ENCODE peak calls at places on chromosomes 7 and 10, in seven cellular contexts. Z is GM12865, A is prostate gland, Y is GM20000, H is HepG2, D is heart right ventricle, P is dorsolateral prefrontal cortex. O is an unnamed sample.

GRCh38 chr7:4067476-4067760 is 614.7 kb upstream of the FOXK1 start:
- DNase-seq in H (no peak), A (no peak), Y (no peak), Z (no peak), P (no peak), D (no peak), O (no peak)

GRCh38 chr10:43318456-43318855 is 51.6 kb upstream of the RASGEF1A start:
- DNase-seq in Y (no peak), H (no peak), P (no peak), Z (no peak), D (no peak), A (no peak), O (no peak)

GRCh38 chr7:1668932-1669485 is 1.1 kb upstream of the ELFN1 start:
- DNase-seq in P (no peak), A (no peak), D (no peak), H (no peak), Y (no peak), Z (no peak), O (peak; percentile 51)

GRCh38 chr10:73873843-73874215 is 526 bp downstream of the CAMK2G start:
- DNase-seq in D (no peak), P (no peak), H (no peak), A (no peak), Z (peak; percentile 9), Y (peak; percentile 71), O (no peak)

GRCh38 chr7:46859963-46860475 is 721.9 kb downstream of the TNS3 start:
- DNase-seq in Z (no peak), H (no peak), P (no peak), Y (no peak), D (peak; percentile 32), A (no peak), O (no peak)

GRCh38 chr7:128860158-128861073 is 2.2 kb upstream of the ATP6V1F start:
- DNase-seq in P (no peak), A (no peak), H (no peak), Z (no peak), Y (no peak), D (no peak), O (no peak)

GRCh38 chr7:2540133-2540532 is 15.2 kb downstream of the BRAT1 start:
- DNase-seq in P (no peak), Y (no peak), A (no peak), D (no peak), H (no peak), Z (no peak), O (no peak)

GRCh38 chr7:51970961-51971655 is 654.5 kb upstream of the COBL start:
- DNase-seq in A (no peak), D (no peak), P (no peak), H (no peak), Z (no peak), Y (no peak), O (no peak)

GRCh38 chr10:22229756-22230330 is 12.0 kb upstream of the EBLN1 start:
- DNase-seq in P (no peak), A (no peak), D (no peak), H (no peak), Y (no peak), Z (no peak), O (no peak)

GRCh38 chr10:34698979-34699378 is 116.1 kb downstream of the PARD3 start:
- DNase-seq in D (no peak), H (no peak), Y (no peak), P (no peak), A (no peak), Z (no peak), O (no peak)

GRCh38 chr10:88064608-88065383 is 201.4 kb downstream of the PTEN start:
- DNase-seq in P (no peak), A (no peak), H (no peak), Y (peak; percentile 45), D (peak; percentile 74), Z (peak; percentile 99), O (no peak)

GRCh38 chr7:100680589-100681271 is 7.2 kb downstream of the GNB2 start:
- DNase-seq in P (no peak), Z (no peak), D (no peak), Y (peak; percentile 27), H (no peak), A (no peak), O (no peak)

GRCh38 chr7:90945104-90945752 is 319.0 kb upstream of the FZD1 start:
- DNase-seq in A (no peak), Z (no peak), D (peak; percentile 14), H (no peak), Y (no peak), P (no peak), O (no peak)

GRCh38 chr7:25386311-25386744 is 158.0 kb upstream of the NPVF start:
- DNase-seq in P (peak; percentile 17), H (no peak), A (no peak), Y (no peak), D (no peak), Z (no peak), O (no peak)

GRCh38 chr7:158550886-158551452 is 36.7 kb downstream of the PTPRN2 start:
- DNase-seq in D (no peak), Z (no peak), Y (no peak), P (no peak), A (no peak), H (no peak), O (no peak)

GRCh38 chr10:133385214-133385613 is 6.2 kb downstream of the PAOX start:
- DNase-seq in H (no peak), Y (no peak), Z (no peak), A (no peak), P (no peak), D (no peak), O (no peak)

GRCh38 chr10:89207181-89207800 is at the start of gene CH25H:
- DNase-seq in A (peak; percentile 50), P (peak; percentile 62), Y (peak; percentile 32), H (no peak), D (peak; percentile 87), Z (peak; percentile 21), O (peak; percentile 71)

GRCh38 chr7:151384776-151385625 is 24.8 kb downstream of the WDR86 start:
- DNase-seq in Y (no peak), P (no peak), H (no peak), Z (no peak), A (no peak), D (no peak), O (no peak)

GRCh38 chr7:121083138-121083789 is 94.8 kb downstream of the CPED1 start:
- DNase-seq in Y (no peak), P (no peak), H (no peak), Z (no peak), A (no peak), D (no peak), O (no peak)

DNA sequence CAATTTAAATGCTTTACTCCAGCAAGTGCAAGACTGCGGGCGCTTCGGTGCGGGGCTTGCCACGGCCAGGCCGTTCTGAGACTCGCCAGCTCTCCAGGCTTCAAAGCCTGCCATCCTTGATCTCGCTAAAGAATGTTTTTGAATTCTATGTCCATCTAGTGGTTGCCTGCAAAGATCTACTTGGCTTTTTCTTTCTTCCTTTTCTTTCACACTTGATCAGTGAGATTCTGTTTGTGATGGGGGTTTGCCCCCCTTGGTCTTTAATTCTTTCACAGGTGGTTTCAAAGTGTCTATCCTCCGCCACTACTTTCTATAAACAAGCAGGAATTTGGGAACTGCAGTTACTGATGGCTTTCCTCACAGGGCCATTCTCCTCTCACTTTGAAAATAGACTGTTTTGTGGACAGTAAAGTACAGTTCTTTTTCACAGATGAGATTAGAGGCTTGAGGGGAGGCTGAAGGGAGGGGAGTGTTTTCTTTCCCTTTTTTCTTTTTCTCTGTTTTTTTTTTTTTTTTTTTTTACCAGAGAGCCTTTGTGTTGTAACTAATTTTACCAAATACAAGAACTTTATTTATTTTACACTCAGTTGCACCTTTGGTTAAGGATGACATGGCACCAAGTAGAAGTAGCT is 15.2 kb upstream of the FBXW4 start:
- DNase-seq in Y (no peak), Z (no peak), P (no peak), A (no peak), H (no peak), D (no peak), O (peak; percentile 39)
- TF ChIP-seq CTCF in Y (no peak), Z (no peak), P (no peak), A (no peak), H (no peak), D (no peak), O (no peak)

GRCh38 chr10:110040108-110040507 is 32.3 kb downstream of the ADD3 start:
- DNase-seq in Z (no peak), Y (no peak), H (no peak), D (no peak), A (no peak), P (no peak), O (no peak)

GRCh38 chr10:110041479-110041829 is 33.7 kb downstream of the ADD3 start:
- DNase-seq in A (no peak), Z (no peak), Y (no peak), P (no peak), D (no peak), H (no peak), O (no peak)

GRCh38 chr10:110042891-110043290 is 35.1 kb downstream of the ADD3 start:
- DNase-seq in Z (no peak), Y (no peak), P (no peak), D (no peak), H (peak; percentile 58), A (no peak), O (no peak)

GRCh38 chr10:110040767-110041478 is 33.1 kb downstream of the ADD3 start:
- DNase-seq in P (no peak), Y (no peak), Z (no peak), H (no peak), D (no peak), A (no peak), O (no peak)

DNA sequence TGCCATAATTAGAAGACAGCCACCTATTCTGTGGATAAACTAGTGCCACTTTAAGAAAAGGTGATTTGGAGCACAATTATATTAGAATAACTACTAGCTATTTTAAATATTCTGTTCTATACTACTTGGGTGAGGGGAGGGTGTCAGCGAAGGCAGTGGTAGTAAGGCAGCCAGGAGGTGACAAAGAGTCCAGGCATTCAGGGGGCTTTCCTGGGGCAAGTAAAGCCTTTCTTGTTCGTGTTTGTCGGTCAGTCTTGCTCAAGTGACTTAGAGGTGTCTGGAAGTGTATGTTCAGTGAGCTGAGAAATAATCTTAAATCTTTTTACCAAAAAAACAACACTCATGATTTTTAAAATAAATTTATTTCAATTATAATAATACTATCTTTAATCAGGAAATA is 34.4 kb downstream of the ADD3 start:
- DNase-seq in P (no peak), Z (no peak), A (no peak), Y (no peak), H (no peak), D (no peak), O (no peak)
- TF ChIP-seq CTCF in P (no peak), Z (no peak), A (no peak), Y (no peak), H (no peak), D (no peak), O (no peak)

GRCh38 chr10:69644658-69645295 is 14.7 kb downstream of the FAM241B start:
- DNase-seq in Z (peak; percentile 51), D (peak; percentile 40), P (no peak), Y (peak; percentile 68), H (peak; percentile 21), A (peak; percentile 45), O (peak; percentile 78)
- TF ChIP-seq CTCF in Z (peak; percentile 77), D (peak; percentile 80), P (peak; percentile 87), Y (peak; percentile 67), H (peak; percentile 85), A (peak; percentile 81), O (peak; percentile 82)

DNA sequence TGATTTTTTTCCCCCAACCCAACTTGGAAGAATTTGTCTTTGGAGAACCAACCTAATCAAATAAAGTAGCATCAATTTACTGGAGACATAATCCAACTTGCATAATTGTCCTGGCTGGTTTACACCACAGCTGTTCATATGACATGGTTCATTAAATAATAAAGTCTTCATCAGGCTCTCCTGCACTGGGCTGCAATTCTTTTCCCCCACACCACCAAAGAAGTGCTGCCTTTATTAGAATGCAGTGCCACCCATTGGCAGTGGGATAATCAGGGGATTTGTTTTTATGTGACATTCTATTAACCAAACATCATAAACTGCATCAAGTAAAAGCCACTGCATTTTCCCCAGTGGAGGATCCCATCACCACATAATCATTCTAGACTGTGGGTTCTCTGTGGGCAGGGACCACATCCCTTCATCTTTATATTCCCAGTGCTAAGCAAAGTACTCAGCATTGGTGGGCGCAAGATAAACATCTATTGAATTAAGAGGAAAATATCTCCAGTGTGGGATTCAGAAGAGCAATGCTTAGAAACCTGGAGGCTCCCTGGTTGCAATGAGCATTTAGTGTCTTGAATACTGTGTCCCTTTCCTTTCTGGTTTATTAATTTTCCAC is 322.0 kb downstream of the KCNMA1 start:
- DNase-seq in A (no peak), Z (no peak), Y (no peak), P (no peak), D (no peak), H (no peak), O (no peak)
- TF ChIP-seq CTCF in A (no peak), Z (no peak), Y (no peak), P (no peak), D (no peak), H (no peak), O (no peak)

O was measured in nephron progenitor cell.